ENCODE peak calls at places on chromosomes 11 and 22, in seven cellular contexts. M is stimulated activated CD4-positive, alpha-beta T cell treated with anti-CD3 and anti-CD28 coated beads, Interleukin-4, amount 100 ng/mL, for 24 hours; J is NCI-H524; Q is fibroblast of villous mesenchyme; O is right cardiac atrium; C is dermis blood vessel endothelial cell; S is heart right ventricle. F is an unnamed sample.

GRCh38 chr11:32891657-32892354 is 805 bp upstream of the QSER1 start:
- DNase-seq in M (no peak), J (peak; percentile 39), Q (peak; percentile 10), O (no peak), C (peak; percentile 12), S (peak; percentile 12), F (peak; percentile 10)

GRCh38 chr11:67409781-67410368 is 5.6 kb upstream of the CARNS1 start:
- DNase-seq in M (no peak), J (no peak), Q (no peak), O (no peak), C (no peak), S (no peak), F (no peak)

GRCh38 chr11:27100534-27100933 is 59.9 kb downstream of the BBOX1 start:
- DNase-seq in M (no peak), J (no peak), Q (no peak), O (no peak), C (no peak), S (no peak), F (no peak)

GRCh38 chr11:24295360-24295759 is 201.5 kb upstream of the LUZP2 start:
- DNase-seq in M (no peak), J (no peak), Q (no peak), O (no peak), C (no peak), S (no peak), F (peak; percentile 6)

GRCh38 chr11:95556342-95557151 is 233.0 kb downstream of the FAM76B start:
- DNase-seq in M (peak; percentile 49), J (no peak), Q (peak; percentile 88), O (no peak), C (no peak), S (no peak), F (peak; percentile 43)

GRCh38 chr11:17751558-17751957 is 17.0 kb downstream of the KCNC1 start:
- DNase-seq in M (no peak), J (no peak), Q (no peak), O (no peak), C (no peak), S (no peak), F (no peak)

GRCh38 chr22:40202225-40202944 is 24.7 kb downstream of the TNRC6B start:
- DNase-seq in M (no peak), J (no peak), Q (peak; percentile 43), O (no peak), C (no peak), S (no peak), F (no peak)

GRCh38 chr11:98194611-98195010 is 826.1 kb upstream of the CNTN5 start:
- DNase-seq in M (no peak), J (no peak), Q (no peak), O (no peak), C (no peak), S (no peak), F (no peak)

GRCh38 chr22:47658182-47658581 is 895.7 kb downstream of the TBC1D22A start:
- DNase-seq in M (no peak), J (no peak), Q (no peak), O (no peak), C (no peak), S (no peak), F (no peak)

GRCh38 chr11:66414120-66414934 is 6.5 kb upstream of the NPAS4 start:
- DNase-seq in M (no peak), J (no peak), Q (no peak), O (no peak), C (no peak), S (no peak), F (no peak)

GRCh38 chr11:48167380-48167779 is 49.2 kb upstream of the OR4B1 start:
- DNase-seq in M (no peak), J (no peak), Q (no peak), O (no peak), C (no peak), S (no peak), F (no peak)

GRCh38 chr11:33377852-33378385 is 120.7 kb downstream of the HIPK3 start:
- DNase-seq in M (no peak), J (no peak), Q (no peak), O (no peak), C (peak; percentile 19), S (no peak), F (peak; percentile 42)

GRCh38 chr11:61507962-61508824 is at the start of gene LRRC10B:
- DNase-seq in M (peak; percentile 28), J (peak; percentile 44), Q (no peak), O (no peak), C (peak; percentile 7), S (no peak), F (no peak)

GRCh38 chr11:2208691-2209369 is 37.2 kb upstream of the TH start:
- DNase-seq in M (peak; percentile 1), J (no peak), Q (no peak), O (no peak), C (no peak), S (peak; percentile 2), F (no peak)

GRCh38 chr11:73334244-73335203 is 26.4 kb downstream of the ARHGEF17 start:
- DNase-seq in M (no peak), J (no peak), Q (peak; percentile 97), O (peak; percentile 91), C (peak; percentile 88), S (peak; percentile 90), F (peak; percentile 85)

GRCh38 chr11:10365045-10365444 is 60.2 kb downstream of the ADM start:
- DNase-seq in M (no peak), J (no peak), Q (no peak), O (no peak), C (no peak), S (no peak), F (no peak)

GRCh38 chr11:12235945-12236743 is 125.8 kb downstream of the MICAL2 start:
- DNase-seq in M (peak; percentile 59), J (peak; percentile 17), Q (peak; percentile 75), O (no peak), C (peak; percentile 81), S (no peak), F (peak; percentile 78)

GRCh38 chr22:27246558-27246957 is 555.0 kb downstream of the MN1 start:
- DNase-seq in M (no peak), J (no peak), Q (no peak), O (no peak), C (no peak), S (no peak), F (no peak)

GRCh38 chr11:73284106-73284505 is 12.0 kb downstream of the P2RY6 start:
- DNase-seq in M (no peak), J (no peak), Q (no peak), O (no peak), C (no peak), S (no peak), F (no peak)

GRCh38 chr11:56783448-56784041 is 35.0 kb upstream of the OR9G4 start:
- DNase-seq in M (no peak), J (peak; percentile 9), Q (peak; percentile 59), O (no peak), C (peak; percentile 69), S (no peak), F (peak; percentile 75)

GRCh38 chr11:95915051-95915450 is 8.9 kb downstream of the MTMR2 start:
- DNase-seq in M (no peak), J (no peak), Q (no peak), O (no peak), C (no peak), S (no peak), F (peak; percentile 44)